ENCODE peak calls at places on chromosomes 11 and 22, in nine cellular contexts. K, B, C, H, F, Q, D, U and O are unnamed samples.

GRCh38 chr11:62459080-62459479 is 40.2 kb downstream of the SCGB1A1 start:
- DNase-seq in D (no peak), B (no peak), K (peak; percentile 33), Q (no peak), U (peak; percentile 41), F (no peak), H (no peak), C (no peak), O (no peak)

GRCh38 chr11:114275295-114275694 is 20.9 kb upstream of the NNMT start:
- DNase-seq in B (peak; percentile 67), C (peak; percentile 46), D (no peak), K (no peak), F (no peak), H (no peak), U (no peak), Q (no peak), O (no peak)

GRCh38 chr11:23570828-23571227 is 710.6 kb upstream of the CCDC179 start:
- DNase-seq in U (no peak), H (peak; percentile 44), Q (no peak), F (no peak), B (no peak), D (no peak), C (no peak), K (peak; percentile 36), O (no peak)

GRCh38 chr11:94834931-94835330 is 66.8 kb downstream of the AMOTL1 start:
- DNase-seq in F (no peak), B (no peak), Q (no peak), D (no peak), C (no peak), H (no peak), K (peak; percentile 47), U (peak; percentile 33), O (no peak)

GRCh38 chr11:61972112-61972795 is 4.8 kb upstream of the FTH1 start:
- DNase-seq in F (peak; percentile 56), B (no peak), D (no peak), U (peak; percentile 97), Q (no peak), K (no peak), H (peak; percentile 53), C (no peak), O (no peak)

GRCh38 chr11:100445231-100445735 is 241.8 kb upstream of the ARHGAP42 start:
- DNase-seq in K (no peak), F (no peak), U (peak; percentile 8), H (peak; percentile 9), B (no peak), Q (no peak), C (no peak), D (no peak), O (peak; percentile 67)

GRCh38 chr11:111939836-111940604 is 2.9 kb downstream of the DIXDC1 start:
- DNase-seq in F (no peak), H (peak; percentile 69), U (peak; percentile 69), B (no peak), C (no peak), Q (no peak), D (no peak), K (peak; percentile 94), O (no peak)

GRCh38 chr11:133337905-133338536 is 194.3 kb downstream of the OPCML start:
- DNase-seq in U (no peak), K (no peak), Q (no peak), H (no peak), C (no peak), B (no peak), F (no peak), D (no peak), O (no peak)

GRCh38 chr11:129265125-129265788 is 73.1 kb upstream of the ARHGAP32 start:
- DNase-seq in B (no peak), Q (no peak), D (no peak), U (no peak), H (no peak), C (no peak), F (no peak), K (no peak), O (no peak)

GRCh38 chr11:12441081-12441801 is 63.9 kb downstream of the PARVA start:
- DNase-seq in B (no peak), Q (no peak), C (no peak), D (no peak), H (no peak), U (no peak), K (peak; percentile 62), F (no peak), O (no peak)

GRCh38 chr22:41478891-41479521 is 10.1 kb downstream of the ACO2 start:
- DNase-seq in K (peak; percentile 59), Q (no peak), C (no peak), U (peak; percentile 39), F (peak; percentile 71), H (no peak), D (no peak), B (peak; percentile 79), O (no peak)

GRCh38 chr22:43985532-43985931 is 30.3 kb downstream of the SAMM50 start:
- DNase-seq in C (no peak), D (no peak), F (no peak), U (peak; percentile 16), B (peak; percentile 49), H (no peak), Q (no peak), K (no peak), O (no peak)

GRCh38 chr22:36252754-36253522 is at the start of gene APOL1:
- DNase-seq in K (peak; percentile 43), C (no peak), U (no peak), F (no peak), H (no peak), B (no peak), Q (peak; percentile 64), D (no peak), O (no peak)

GRCh38 chr11:125224391-125225015 is 60.0 kb downstream of the PKNOX2 start:
- DNase-seq in Q (peak; percentile 50), H (peak; percentile 51), F (no peak), D (no peak), C (peak; percentile 25), U (peak; percentile 74), B (peak; percentile 31), K (peak; percentile 23), O (no peak)

GRCh38 chr22:47094861-47095330 is 332.4 kb downstream of the TBC1D22A start:
- DNase-seq in B (no peak), Q (no peak), H (peak; percentile 7), U (peak; percentile 51), F (no peak), C (no peak), K (no peak), D (no peak), O (no peak)

GRCh38 chr22:21718492-21718891 is 17.1 kb downstream of the YPEL1 start:
- DNase-seq in D (no peak), U (no peak), K (peak; percentile 29), H (no peak), C (no peak), F (no peak), Q (no peak), B (no peak), O (no peak)

GRCh38 chr11:84014539-84014938 is 728.4 kb upstream of the CCDC90B start:
- DNase-seq in Q (no peak), K (no peak), C (no peak), H (no peak), U (no peak), F (no peak), D (no peak), B (no peak), O (no peak)

GRCh38 chr22:29149841-29150555 is 55.7 kb upstream of the EMID1 start:
- DNase-seq in Q (no peak), F (peak; percentile 58), C (peak; percentile 35), U (no peak), B (no peak), H (no peak), D (no peak), K (no peak), O (no peak)

GRCh38 chr11:2272241-2272945 is 2.0 kb upstream of the ASCL2 start:
- DNase-seq in F (peak; percentile 61), D (no peak), K (no peak), U (no peak), H (no peak), Q (no peak), B (no peak), C (no peak), O (no peak)

GRCh38 chr11:119567667-119568582 is 145.0 kb upstream of the THY1 start:
- DNase-seq in B (no peak), F (no peak), H (peak; percentile 70), C (no peak), D (no peak), Q (no peak), U (peak; percentile 84), K (peak; percentile 85), O (no peak)
- H3K27ac ChIP-seq in B (no peak overlapping the region), F (no peak overlapping the region), H (no peak overlapping the region), C (peak overlapping the region; percentile 37), D (no peak overlapping the region), Q (no peak overlapping the region), U (no peak overlapping the region), K (peak overlapping the region; percentile 9), O (no peak overlapping the region)

DNA sequence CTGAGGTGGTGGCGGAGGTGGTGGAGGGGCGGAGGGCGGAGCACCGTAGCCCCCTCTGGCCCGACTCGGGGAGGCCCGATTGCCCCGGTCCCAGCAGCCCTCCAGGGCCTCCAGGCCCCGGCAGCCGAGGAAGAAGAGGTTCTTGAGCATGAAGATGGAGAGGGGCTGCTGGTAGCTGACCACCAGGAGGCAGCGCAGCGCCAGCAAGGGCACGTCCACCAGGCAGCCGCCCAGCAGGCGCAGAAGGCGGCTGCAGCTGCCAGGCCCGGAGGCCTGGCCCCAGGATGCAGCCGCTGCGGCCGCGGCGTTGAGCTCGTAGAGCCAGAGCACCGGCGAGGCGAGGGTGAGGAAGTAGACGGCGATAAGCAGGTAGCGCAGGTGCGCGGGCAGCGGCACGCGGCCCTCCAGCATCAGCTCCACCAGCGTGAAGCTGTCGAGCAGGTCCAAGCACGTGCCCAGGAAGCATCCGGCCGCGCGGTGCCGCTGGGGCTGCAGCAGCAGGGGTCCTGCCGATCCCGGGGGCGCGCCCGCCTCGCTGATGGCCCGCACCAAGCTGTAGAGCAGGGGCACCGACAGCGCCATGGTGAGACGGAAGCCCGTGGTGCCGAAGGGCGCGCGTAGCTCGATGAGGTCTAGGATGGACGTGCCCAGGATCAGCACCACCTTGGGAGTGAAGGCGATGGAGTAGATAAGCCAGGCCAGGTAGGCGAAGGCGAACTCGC is 1.5 kb downstream of the TMEM121B start:
- DNase-seq in U (peak; percentile 38), C (peak; percentile 66), K (no peak), H (no peak), B (no peak), F (no peak), D (no peak), Q (no peak), O (no peak)
- TF ChIP-seq CTCF in U (peak; percentile 37), C (peak; percentile 53), K (no peak), H (peak; percentile 44), B (peak; percentile 56), F (no peak), D (no peak), Q (no peak), O (no peak)

GRCh38 chr11:68308068-68308467 is 4.3 kb upstream of the LRP5 start:
- DNase-seq in U (no peak), B (no peak), C (no peak), D (no peak), K (no peak), H (no peak), F (no peak), Q (no peak), O (no peak)
- H3K4me3 ChIP-seq in U (no peak overlapping the region), B (no peak overlapping the region), C (no peak overlapping the region), D (no peak overlapping the region), K (no peak overlapping the region), H (no peak overlapping the region), F (no peak overlapping the region), Q (no peak overlapping the region), O (no peak overlapping the region)

DNA sequence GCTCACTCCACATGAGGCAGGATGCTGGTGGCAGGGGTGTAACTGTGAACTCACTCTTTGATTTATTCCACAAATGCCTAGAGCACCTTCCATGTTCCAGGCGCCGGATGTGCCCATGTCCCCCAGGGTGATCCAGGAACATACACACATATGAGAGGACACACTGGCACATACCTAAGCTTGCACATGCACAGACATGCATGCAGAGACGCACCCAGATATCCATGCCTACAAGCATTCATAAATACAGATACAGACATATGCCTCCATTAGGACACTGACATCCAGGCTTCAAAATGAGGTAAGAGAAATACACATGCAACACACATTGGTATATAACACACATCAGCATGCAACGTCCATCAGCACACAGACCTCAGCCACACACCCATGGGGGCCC is 4.5 kb downstream of the OSM start:
- DNase-seq in H (no peak), K (no peak), C (no peak), B (no peak), F (no peak), U (no peak), D (no peak), Q (no peak), O (no peak)
- H3K27ac ChIP-seq in H (no peak overlapping the region), K (no peak overlapping the region), C (no peak overlapping the region), B (no peak overlapping the region), F (no peak overlapping the region), U (no peak overlapping the region), D (no peak overlapping the region), Q (no peak overlapping the region), O (no peak overlapping the region)